ENCODE peak calls at places on chromosomes 13 and 19, in five cellular contexts. R, D, P, C and M are unnamed samples.

GRCh38 chr13:106802917-106803316 is 235.0 kb upstream of the ARGLU1 start:
- DNase-seq in C (no peak), D (no peak), P (no peak), R (no peak), M (no peak)

GRCh38 chr19:54459282-54460229 is 4.0 kb downstream of the LENG9 start:
- DNase-seq in C (no peak), P (no peak), R (no peak), D (no peak), M (no peak)

GRCh38 chr19:51507209-51507608 is 5.6 kb upstream of the SIGLEC12 start:
- DNase-seq in P (no peak), R (no peak), D (no peak), C (no peak), M (no peak)

GRCh38 chr19:43132696-43133095 is 50.2 kb upstream of the PSG2 start:
- DNase-seq in R (no peak), P (no peak), C (no peak), D (no peak), M (no peak)

GRCh38 chr13:25489238-25489637 is 117.5 kb downstream of the ATP8A2 start:
- DNase-seq in P (no peak), C (no peak), D (peak; percentile 72), R (no peak), M (no peak)

GRCh38 chr19:44260695-44261446 is 1.2 kb downstream of the ZNF233 start:
- DNase-seq in P (no peak), C (no peak), R (no peak), D (no peak), M (no peak)

GRCh38 chr13:112814905-112815585 is 125.2 kb downstream of the ATP11A start:
- DNase-seq in R (no peak), P (no peak), D (no peak), C (no peak), M (no peak)

GRCh38 chr19:10604460-10604980 is 17.4 kb upstream of the AP1M2 start:
- DNase-seq in D (no peak), P (no peak), R (no peak), C (no peak), M (no peak)

GRCh38 chr19:52691737-52692136 is 43.1 kb downstream of the ZNF611 start:
- DNase-seq in D (no peak), R (no peak), P (no peak), C (no peak), M (no peak)

GRCh38 chr13:57682128-57682716 is 50.7 kb downstream of the PCDH17 start:
- DNase-seq in D (no peak), C (no peak), R (no peak), P (no peak), M (no peak)

GRCh38 chr19:9729162-9729561 is 39.4 kb downstream of the ZNF846 start:
- DNase-seq in P (no peak), D (no peak), R (no peak), C (no peak), M (no peak)

GRCh38 chr13:97015661-97016350 is 21.5 kb upstream of the OXGR1 start:
- DNase-seq in P (no peak), D (no peak), C (no peak), R (no peak), M (no peak)

GRCh38 chr19:34310494-34310981 is 54.5 kb upstream of the GPI start:
- DNase-seq in C (peak; percentile 60), R (no peak), P (no peak), D (no peak), M (no peak)

GRCh38 chr13:39835253-39835652 is 179.8 kb downstream of the COG6 start:
- DNase-seq in R (no peak), P (no peak), D (peak; percentile 7), C (no peak), M (no peak)